ENCODE peak calls at places on chromosomes 5 and 9, in seven cellular contexts. One of them, this sample, is unnamed. For H3K4me1, the result is how much of the 10 kb centered on the place peaks cover.

GRCh38 chr9:26656003-26656940 is 236.3 kb downstream of the CAAP1 start:
- DNase-seq in effector memory CD4-positive, alpha-beta T cell: no peak
- DNase-seq in uterus: peak
- DNase-seq in foreskin keratinocyte: peak
- DNase-seq in mucosa of descending colon: no peak
- DNase-seq in breast epithelium: no peak
- DNase-seq in left lung: no peak
- DNase-seq in this sample: no peak

GRCh38 chr9:137113385-137114159 is 961 bp downstream of the DPP7 start:
- DNase-seq in uterus: no peak
- DNase-seq in breast epithelium: no peak
- DNase-seq in left lung: no peak
- DNase-seq in foreskin keratinocyte: no peak
- DNase-seq in mucosa of descending colon: no peak
- DNase-seq in effector memory CD4-positive, alpha-beta T cell: no peak
- DNase-seq in this sample: no peak

GRCh38 chr5:94422819-94423218 is 195.6 kb downstream of the KIAA0825 start:
- DNase-seq in breast epithelium: no peak
- DNase-seq in left lung: no peak
- DNase-seq in effector memory CD4-positive, alpha-beta T cell: no peak
- DNase-seq in foreskin keratinocyte: peak
- DNase-seq in mucosa of descending colon: no peak
- DNase-seq in uterus: no peak
- DNase-seq in this sample: no peak

GRCh38 chr5:1732238-1732880 is 67.3 kb downstream of the MRPL36 start:
- DNase-seq in left lung: no peak
- DNase-seq in breast epithelium: no peak
- DNase-seq in effector memory CD4-positive, alpha-beta T cell: no peak
- DNase-seq in uterus: no peak
- DNase-seq in mucosa of descending colon: no peak
- DNase-seq in foreskin keratinocyte: no peak
- DNase-seq in this sample: no peak

GRCh38 chr5:113789769-113790168 is 276.3 kb downstream of the YTHDC2 start:
- DNase-seq in left lung: no peak
- DNase-seq in effector memory CD4-positive, alpha-beta T cell: no peak
- DNase-seq in uterus: no peak
- DNase-seq in mucosa of descending colon: no peak
- DNase-seq in breast epithelium: no peak
- DNase-seq in foreskin keratinocyte: no peak
- DNase-seq in this sample: no peak

GRCh38 chr5:68007446-68007845 is 208.1 kb upstream of the PIK3R1 start:
- DNase-seq in breast epithelium: no peak
- DNase-seq in foreskin keratinocyte: no peak
- DNase-seq in left lung: no peak
- DNase-seq in uterus: peak
- DNase-seq in effector memory CD4-positive, alpha-beta T cell: no peak
- DNase-seq in mucosa of descending colon: no peak
- DNase-seq in this sample: no peak

GRCh38 chr5:113230711-113231652 is 203.8 kb downstream of the TSSK1B start:
- DNase-seq in mucosa of descending colon: no peak
- DNase-seq in foreskin keratinocyte: peak
- DNase-seq in effector memory CD4-positive, alpha-beta T cell: no peak
- DNase-seq in breast epithelium: no peak
- DNase-seq in uterus: no peak
- DNase-seq in left lung: no peak
- DNase-seq in this sample: no peak

GRCh38 chr5:43017438-43017820 is 22.7 kb downstream of the ANXA2R start:
- DNase-seq in mucosa of descending colon: peak
- DNase-seq in foreskin keratinocyte: no peak
- DNase-seq in uterus: no peak
- DNase-seq in breast epithelium: no peak
- DNase-seq in effector memory CD4-positive, alpha-beta T cell: no peak
- DNase-seq in left lung: peak
- DNase-seq in this sample: no peak

GRCh38 chr5:2375291-2375690 is 376.2 kb downstream of the IRX2 start:
- DNase-seq in effector memory CD4-positive, alpha-beta T cell: no peak
- DNase-seq in foreskin keratinocyte: no peak
- DNase-seq in uterus: no peak
- DNase-seq in breast epithelium: no peak
- DNase-seq in left lung: no peak
- DNase-seq in mucosa of descending colon: no peak
- DNase-seq in this sample: no peak

GRCh38 chr5:75716715-75717081 is 539 bp downstream of the POC5 start:
- DNase-seq in breast epithelium: no peak
- DNase-seq in uterus: no peak
- DNase-seq in effector memory CD4-positive, alpha-beta T cell: no peak
- DNase-seq in mucosa of descending colon: peak
- DNase-seq in left lung: no peak
- DNase-seq in foreskin keratinocyte: no peak
- DNase-seq in this sample: no peak

GRCh38 chr9:128457207-128457606 is 1.4 kb downstream of the ODF2 start:
- DNase-seq in effector memory CD4-positive, alpha-beta T cell: no peak
- DNase-seq in breast epithelium: no peak
- DNase-seq in foreskin keratinocyte: no peak
- DNase-seq in left lung: no peak
- DNase-seq in mucosa of descending colon: no peak
- DNase-seq in uterus: no peak
- DNase-seq in this sample: no peak

DNA sequence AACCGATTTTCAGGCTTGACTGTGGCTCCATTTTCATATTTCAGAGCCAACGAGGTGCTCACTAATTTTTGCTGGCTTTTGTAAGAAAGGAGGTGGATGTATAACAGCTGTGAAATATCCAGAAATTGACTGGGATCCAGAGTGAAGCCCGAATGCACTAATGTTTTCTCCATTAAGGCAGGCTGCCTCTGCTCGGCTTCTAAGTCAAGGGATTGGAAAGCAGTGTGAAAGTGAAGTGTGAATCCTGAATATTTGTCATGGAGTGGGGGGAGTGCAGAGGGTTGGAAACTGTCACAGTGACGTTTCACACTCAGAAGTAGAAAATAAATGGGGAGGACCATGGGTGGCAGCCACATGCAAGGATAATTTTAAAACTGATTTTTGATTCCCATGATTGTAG is 237.4 kb downstream of the GOLPH3 start:
- DNase-seq in foreskin keratinocyte: no peak
- DNase-seq in effector memory CD4-positive, alpha-beta T cell: no peak
- DNase-seq in mucosa of descending colon: no peak
- DNase-seq in uterus: no peak
- DNase-seq in left lung: no peak
- DNase-seq in breast epithelium: no peak
- DNase-seq in this sample: no peak
- H3K4me1 ChIP-seq in foreskin keratinocyte: under half
- H3K4me1 ChIP-seq in effector memory CD4-positive, alpha-beta T cell: under half
- H3K4me1 ChIP-seq in mucosa of descending colon: under half
- H3K4me1 ChIP-seq in uterus: under half
- H3K4me1 ChIP-seq in left lung: under half
- H3K4me1 ChIP-seq in breast epithelium: under half
- H3K4me1 ChIP-seq in this sample: under half

GRCh38 chr9:122030357-122030756 is 62.8 kb downstream of the TTLL11 start:
- DNase-seq in effector memory CD4-positive, alpha-beta T cell: no peak
- DNase-seq in mucosa of descending colon: no peak
- DNase-seq in uterus: no peak
- DNase-seq in left lung: no peak
- DNase-seq in breast epithelium: no peak
- DNase-seq in foreskin keratinocyte: no peak
- DNase-seq in this sample: no peak
- H3K4me1 ChIP-seq in effector memory CD4-positive, alpha-beta T cell: under half
- H3K4me1 ChIP-seq in mucosa of descending colon: under half
- H3K4me1 ChIP-seq in uterus: under half
- H3K4me1 ChIP-seq in left lung: under half
- H3K4me1 ChIP-seq in breast epithelium: under half
- H3K4me1 ChIP-seq in foreskin keratinocyte: under half
- H3K4me1 ChIP-seq in this sample: under half

GRCh38 chr9:123357748-123358059 is 1.7 kb downstream of the CRB2 start:
- DNase-seq in mucosa of descending colon: no peak
- DNase-seq in left lung: no peak
- DNase-seq in effector memory CD4-positive, alpha-beta T cell: no peak
- DNase-seq in foreskin keratinocyte: no peak
- DNase-seq in uterus: no peak
- DNase-seq in breast epithelium: no peak
- DNase-seq in this sample: no peak
- H3K4me1 ChIP-seq in mucosa of descending colon: under half
- H3K4me1 ChIP-seq in left lung: under half
- H3K4me1 ChIP-seq in effector memory CD4-positive, alpha-beta T cell: under half
- H3K4me1 ChIP-seq in foreskin keratinocyte: under half
- H3K4me1 ChIP-seq in uterus: under half
- H3K4me1 ChIP-seq in breast epithelium: under half
- H3K4me1 ChIP-seq in this sample: under half

GRCh38 chr9:109277451-109277850 is 43.4 kb downstream of the EPB41L4B start:
- DNase-seq in effector memory CD4-positive, alpha-beta T cell: no peak
- DNase-seq in left lung: no peak
- DNase-seq in uterus: no peak
- DNase-seq in foreskin keratinocyte: no peak
- DNase-seq in mucosa of descending colon: peak
- DNase-seq in breast epithelium: no peak
- DNase-seq in this sample: no peak
- H3K4me1 ChIP-seq in effector memory CD4-positive, alpha-beta T cell: under half
- H3K4me1 ChIP-seq in left lung: under half
- H3K4me1 ChIP-seq in uterus: under half
- H3K4me1 ChIP-seq in foreskin keratinocyte: under half
- H3K4me1 ChIP-seq in mucosa of descending colon: under half
- H3K4me1 ChIP-seq in breast epithelium: under half
- H3K4me1 ChIP-seq in this sample: under half

This sample was measured in thoracic aorta.